ENCODE peak calls at places on chromosomes 3 and 15, in four cellular contexts. U, Q, M and A are unnamed samples.

GRCh38 chr3:4493931-4494806 is 1.0 kb downstream of the ITPR1 start:
- DNase-seq in U (no peak), Q (no peak), M (peak; percentile 56), A (peak; percentile 11)

GRCh38 chr15:74202461-74203401 is at the start of gene STRA6:
- DNase-seq in U (no peak), Q (no peak), M (no peak), A (no peak)

GRCh38 chr3:123002100-123002748 is 25.3 kb downstream of the SEMA5B start:
- DNase-seq in U (no peak), Q (no peak), M (no peak), A (peak; percentile 24)

GRCh38 chr3:50519471-50520089 is 16.1 kb upstream of the CACNA2D2 start:
- DNase-seq in U (no peak), Q (peak; percentile 62), M (peak; percentile 46), A (peak; percentile 91)

GRCh38 chr3:12178091-12178820 is 19.5 kb upstream of the TIMP4 start:
- DNase-seq in U (no peak), Q (no peak), M (peak; percentile 86), A (no peak)

GRCh38 chr3:29144361-29144760 is 136.5 kb upstream of the RBMS3 start:
- DNase-seq in U (no peak), Q (no peak), M (peak; percentile 50), A (no peak)

GRCh38 chr15:101255615-101256350 is 3.9 kb upstream of the CHSY1 start:
- DNase-seq in U (no peak), Q (no peak), M (peak; percentile 90), A (no peak)

GRCh38 chr3:146803746-146804145 is 198.6 kb upstream of the PLSCR5 start:
- DNase-seq in U (no peak), Q (no peak), M (peak; percentile 80), A (no peak)

GRCh38 chr15:64369078-64369607 is 12.1 kb downstream of the PCLAF start:
- DNase-seq in U (no peak), Q (no peak), M (no peak), A (no peak)

GRCh38 chr15:54150255-54150654 is 172.0 kb downstream of the UNC13C start:
- DNase-seq in U (no peak), Q (no peak), M (peak; percentile 73), A (no peak)

GRCh38 chr3:101779047-101779807 is at the start of gene NXPE3:
- DNase-seq in U (peak; percentile 70), Q (peak; percentile 91), M (peak; percentile 74), A (peak; percentile 93)

GRCh38 chr3:197598404-197598980 is 42.7 kb upstream of the BDH1 start:
- DNase-seq in U (no peak), Q (no peak), M (no peak), A (no peak)

GRCh38 chr3:50359760-50360110 is 414 bp upstream of the TMEM115 start:
- DNase-seq in U (no peak), Q (no peak), M (no peak), A (no peak)

GRCh38 chr3:183698760-183699159 is 1.2 kb downstream of the YEATS2 start:
- DNase-seq in U (no peak), Q (no peak), M (peak; percentile 40), A (no peak)

GRCh38 chr15:70034141-70034540 is 63.6 kb downstream of the TLE3 start:
- DNase-seq in U (no peak), Q (no peak), M (no peak), A (no peak)

GRCh38 chr15:68550498-68551295 is 28.1 kb upstream of the CORO2B start:
- DNase-seq in U (no peak), Q (peak; percentile 57), M (peak; percentile 61), A (peak; percentile 85)

GRCh38 chr15:92907229-92907628 is 7.1 kb downstream of the CHD2 start:
- DNase-seq in U (no peak), Q (no peak), M (no peak), A (no peak)

GRCh38 chr3:187952849-187953248 is 201.1 kb upstream of the LPP start:
- DNase-seq in U (no peak), Q (no peak), M (no peak), A (no peak)

GRCh38 chr3:11465744-11466611 is 177.7 kb downstream of the VGLL4 start:
- DNase-seq in U (no peak), Q (no peak), M (peak; percentile 96), A (no peak)

GRCh38 chr3:113002676-113003075 is 11.9 kb downstream of the GTPBP8 start:
- DNase-seq in U (no peak), Q (peak; percentile 15), M (no peak), A (no peak)

GRCh38 chr15:60009124-60009523 is 5.0 kb downstream of the FOXB1 start:
- DNase-seq in U (no peak), Q (no peak), M (no peak), A (no peak)

GRCh38 chr3:194148383-194148782 is 12.4 kb downstream of the HES1 start:
- DNase-seq in U (no peak), Q (no peak), M (peak; percentile 63), A (no peak)

GRCh38 chr3:41369838-41370237 is 170.5 kb downstream of the CTNNB1 start:
- DNase-seq in U (no peak), Q (no peak), M (peak; percentile 6), A (no peak)

GRCh38 chr3:138081371-138082084 is 33.9 kb downstream of the DZIP1L start:
- DNase-seq in U (no peak), Q (no peak), M (peak; percentile 73), A (no peak)

GRCh38 chr3:16055606-16056209 is 118.8 kb upstream of the GALNT15 start:
- DNase-seq in U (no peak), Q (no peak), M (no peak), A (no peak)

GRCh38 chr3:140931016-140931454 is 10.6 kb upstream of the SLC25A36 start:
- DNase-seq in U (no peak), Q (no peak), M (no peak), A (no peak)

GRCh38 chr3:119342176-119342575 is 48.0 kb downstream of the ARHGAP31 start:
- DNase-seq in U (no peak), Q (no peak), M (no peak), A (no peak)

GRCh38 chr3:189701934-189702693 is 70.9 kb downstream of the TP63 start:
- DNase-seq in U (no peak), Q (no peak), M (no peak), A (no peak)

GRCh38 chr3:160649596-160649995 is 27.4 kb upstream of the ARL14 start:
- DNase-seq in U (no peak), Q (no peak), M (no peak), A (no peak)

GRCh38 chr15:66816201-66816600 is 114.2 kb downstream of the SMAD6 start:
- DNase-seq in U (no peak), Q (no peak), M (no peak), A (no peak)

GRCh38 chr15:67824900-67825879 is at the start of gene SKOR1:
- DNase-seq in U (no peak), Q (no peak), M (peak; percentile 49), A (no peak)

GRCh38 chr3:134299888-134300206 is 49.2 kb upstream of the RYK start:
- DNase-seq in U (no peak), Q (no peak), M (no peak), A (no peak)

GRCh38 chr3:196111939-196112386 is 30.1 kb upstream of the TFRC start:
- DNase-seq in U (no peak), Q (peak; percentile 5), M (no peak), A (no peak)

GRCh38 chr15:52021128-52021671 is 2.2 kb downstream of the MAPK6 start:
- DNase-seq in U (no peak), Q (peak; percentile 47), M (peak; percentile 92), A (no peak)

GRCh38 chr3:168654700-168655099 is 559.0 kb upstream of the GOLIM4 start:
- DNase-seq in U (no peak), Q (no peak), M (no peak), A (no peak)

GRCh38 chr3:179954226-179954870 is 82.4 kb downstream of the PEX5L start:
- DNase-seq in U (no peak), Q (no peak), M (no peak), A (no peak)